ENCODE peak calls at places on chromosome 9, in nine cellular contexts. S is sigmoid colon, D is mesenchymal stem cell, W is astrocyte, Z is NT2/D1, E is fibroblast of lung, O is K562, C is heart left ventricle, F is spleen. X is an unnamed sample. For H3K4me1, the result is how much of the 10 kb centered on the place peaks cover.

GRCh38 chr9:134983094-134983493 is 65.4 kb upstream of the FCN1 start:
- DNase-seq in Z (peak), S (peak), D (no peak), O (peak), W (no peak), C (peak), E (no peak), F (peak), X (no peak)

GRCh38 chr9:37944671-37945481 is 40.9 kb upstream of the SLC25A51 start:
- DNase-seq in S (no peak), W (peak), F (no peak), O (no peak), D (no peak), C (no peak), E (no peak), Z (peak), X (no peak)

GRCh38 chr9:116002624-116003023 is 151.0 kb upstream of the PAPPA start:
- DNase-seq in W (peak), O (no peak), Z (no peak), D (no peak), C (no peak), F (no peak), S (no peak), E (peak), X (peak)

GRCh38 chr9:7008411-7008810 is 250.6 kb downstream of the KDM4C start:
- DNase-seq in C (no peak), F (no peak), W (no peak), E (no peak), D (no peak), O (no peak), S (no peak), Z (no peak), X (no peak)

GRCh38 chr9:127644428-127644827 is 32.4 kb downstream of the STXBP1 start:
- DNase-seq in F (no peak), S (no peak), W (no peak), E (no peak), O (no peak), C (no peak), D (no peak), Z (no peak), X (no peak)

GRCh38 chr9:135990468-135991429 is 29.6 kb upstream of the UBAC1 start:
- DNase-seq in O (peak), D (peak), E (peak), C (no peak), F (peak), W (peak), Z (peak), S (no peak), X (no peak)

GRCh38 chr9:15180124-15180523 is 126.9 kb downstream of the TTC39B start:
- DNase-seq in F (no peak), Z (no peak), S (no peak), E (no peak), C (no peak), O (no peak), D (no peak), W (no peak), X (no peak)

GRCh38 chr9:131758972-131759647 is 19.2 kb upstream of the RAPGEF1 start:
- DNase-seq in F (no peak), E (no peak), Z (no peak), D (peak), O (no peak), S (no peak), W (no peak), C (no peak), X (peak)

GRCh38 chr9:82991684-82992083 is 71.3 kb downstream of the RASEF start:
- DNase-seq in D (no peak), S (no peak), F (no peak), C (no peak), Z (no peak), W (no peak), E (peak), O (no peak), X (no peak)

GRCh38 chr9:120775859-120776258 is 17.4 kb downstream of the FBXW2 start:
- DNase-seq in F (no peak), Z (no peak), D (no peak), O (peak), W (no peak), S (no peak), C (no peak), E (no peak), X (peak)

GRCh38 chr9:91676042-91676441 is 252.4 kb upstream of the NFIL3 start:
- DNase-seq in S (no peak), F (no peak), W (peak), E (no peak), O (no peak), Z (no peak), C (no peak), D (no peak), X (no peak)

GRCh38 chr9:517993-518392 is 303.3 kb downstream of the DOCK8 start:
- DNase-seq in W (no peak), S (no peak), C (no peak), D (no peak), E (no peak), O (no peak), F (no peak), Z (no peak), X (peak)
- H3K4me1 ChIP-seq in W (under half), S (under half), C (under half), D (under half), E (under half), O (under half), F (under half), Z (under half), X (under half)

GRCh38 chr9:78595200-78595945 is 298.4 kb downstream of the PSAT1 start:
- DNase-seq in D (no peak), C (no peak), F (no peak), Z (no peak), O (no peak), W (peak), S (no peak), E (peak), X (no peak)

GRCh38 chr9:78585909-78586308 is 289.0 kb downstream of the PSAT1 start:
- DNase-seq in C (no peak), W (no peak), Z (no peak), D (no peak), S (no peak), E (no peak), F (no peak), O (no peak), X (no peak)

GRCh38 chr9:78584589-78584988 is 287.7 kb downstream of the PSAT1 start:
- DNase-seq in F (no peak), E (no peak), W (no peak), Z (no peak), D (no peak), S (no peak), C (no peak), O (no peak), X (no peak)

GRCh38 chr9:78592866-78593265 is 295.9 kb downstream of the PSAT1 start:
- DNase-seq in E (peak), W (peak), Z (no peak), C (no peak), F (no peak), O (no peak), D (no peak), S (no peak), X (peak)

GRCh38 chr9:78590068-78590467 is 293.1 kb downstream of the PSAT1 start:
- DNase-seq in E (peak), C (no peak), O (no peak), W (no peak), F (no peak), S (no peak), D (no peak), Z (no peak), X (no peak)
- H3K4me1 ChIP-seq in E (under half), C (under half), O (under half), W (under half), F (under half), S (under half), D (under half), Z (under half), X (under half)

GRCh38 chr9:16414451-16414850 is 456.0 kb downstream of the BNC2 start:
- DNase-seq in F (no peak), W (peak), S (no peak), O (no peak), D (peak), Z (no peak), C (no peak), E (peak), X (no peak)
- H3K4me1 ChIP-seq in F (under half), W (under half), S (under half), O (under half), D (under half), Z (under half), C (under half), E (under half), X (under half)

GRCh38 chr9:95102572-95102971 is 214.9 kb downstream of the FANCC start:
- DNase-seq in Z (no peak), O (no peak), E (no peak), D (no peak), C (no peak), W (no peak), S (no peak), F (no peak), X (no peak)
- H3K4me1 ChIP-seq in Z (under half), O (under half), E (under half), D (under half), C (under half), W (under half), S (half or more), F (under half), X (under half)

X was measured in foreskin keratinocyte.